ENCODE peak calls at places on chromosomes 3 and 15, in seven cellular contexts. N, Z, B, V, E, Q and T are unnamed samples.

GRCh38 chr15:55289573-55290360 is at the start of gene RAB27A:
- DNase-seq in E (peak; percentile 64), Z (peak; percentile 82), V (peak; percentile 35), B (peak; percentile 77), Q (peak; percentile 16), N (peak; percentile 75), T (peak; percentile 88)

GRCh38 chr3:120344349-120344748 is 4.8 kb downstream of the LRRC58 start:
- DNase-seq in V (no peak), Q (peak; percentile 17), N (peak; percentile 16), B (no peak), E (peak; percentile 52), Z (no peak), T (no peak)

GRCh38 chr3:149581248-149581647 is 76.6 kb downstream of the WWTR1 start:
- DNase-seq in E (no peak), B (no peak), Z (no peak), V (peak; percentile 90), Q (no peak), N (peak; percentile 44), T (no peak)

GRCh38 chr3:141410408-141410807 is 42.1 kb downstream of the ZBTB38 start:
- DNase-seq in Z (no peak), Q (peak; percentile 83), V (no peak), E (no peak), N (peak; percentile 79), B (peak; percentile 78), T (no peak)

GRCh38 chr3:34107669-34108068 is 309.2 kb downstream of the PDCD6IP start:
- DNase-seq in E (no peak), Z (no peak), V (no peak), Q (no peak), B (no peak), N (no peak), T (no peak)

GRCh38 chr3:195236801-195237570 is 34.0 kb downstream of the XXYLT1 start:
- DNase-seq in V (no peak), N (no peak), Z (no peak), E (no peak), Q (no peak), B (no peak), T (no peak)

GRCh38 chr3:190641564-190641963 is 127.7 kb downstream of the IL1RAP start:
- DNase-seq in E (peak; percentile 4), N (no peak), V (no peak), B (no peak), Z (no peak), Q (no peak), T (no peak)

GRCh38 chr3:38084019-38084968 is 45.3 kb downstream of the DLEC1 start:
- DNase-seq in Q (peak; percentile 19), B (peak; percentile 22), V (no peak), Z (no peak), E (peak; percentile 12), N (peak; percentile 33), T (no peak)

GRCh38 chr3:56976666-56977560 is 83.6 kb upstream of the SPATA12 start:
- DNase-seq in B (no peak), Z (no peak), N (peak; percentile 61), V (no peak), Q (peak; percentile 67), E (no peak), T (peak; percentile 46)

GRCh38 chr3:59469948-59470723 is 420.3 kb upstream of the CFAP20DC start:
- DNase-seq in Q (no peak), Z (no peak), N (no peak), B (no peak), E (no peak), V (no peak), T (no peak)

GRCh38 chr15:41498657-41499056 is 5.0 kb downstream of the ITPKA start:
- DNase-seq in E (no peak), N (no peak), Q (no peak), Z (no peak), B (no peak), V (no peak), T (no peak)

GRCh38 chr3:33125840-33126239 is 12.0 kb downstream of the CRTAP start:
- DNase-seq in V (no peak), Q (no peak), E (no peak), B (no peak), N (no peak), Z (no peak), T (no peak)

GRCh38 chr3:7565574-7565973 is 704.7 kb downstream of the GRM7 start:
- DNase-seq in B (no peak), Z (no peak), N (no peak), Q (no peak), V (no peak), E (no peak), T (no peak)

GRCh38 chr3:7567160-7567559 is 706.2 kb downstream of the GRM7 start:
- DNase-seq in B (no peak), Z (no peak), N (no peak), E (no peak), Q (no peak), V (no peak), T (no peak)

GRCh38 chr3:7568526-7569184 is 707.7 kb downstream of the GRM7 start:
- DNase-seq in Q (no peak), N (no peak), V (no peak), Z (no peak), B (no peak), E (no peak), T (no peak)

DNA sequence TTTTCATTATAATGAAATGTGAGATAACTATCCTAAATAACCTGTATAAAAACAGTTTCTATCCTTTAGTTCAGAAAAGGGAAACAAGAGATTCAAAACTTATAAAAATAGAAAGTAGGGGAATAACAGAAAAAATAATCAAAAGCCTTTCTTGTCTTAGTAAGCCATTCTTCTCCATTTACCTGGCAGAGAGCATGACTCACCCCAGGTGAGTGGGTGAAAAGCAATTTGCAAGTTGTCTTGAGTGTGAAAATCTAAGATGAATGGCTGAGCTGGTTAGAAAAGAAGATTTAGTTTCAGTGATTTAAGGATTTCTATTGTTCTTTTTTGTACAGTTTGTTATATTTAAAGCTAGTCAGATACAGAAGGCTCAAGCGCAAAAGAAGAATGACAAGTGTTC is 702.0 kb downstream of the GRM7 start:
- DNase-seq in V (no peak), Q (no peak), E (no peak), Z (no peak), N (no peak), B (no peak), T (no peak)
- H3K4me2 ChIP-seq in V (no peak overlapping the region), Q (no peak overlapping the region), E (no peak overlapping the region), Z (no peak overlapping the region), N (no peak overlapping the region), B (no peak overlapping the region), T (no peak overlapping the region)

DNA sequence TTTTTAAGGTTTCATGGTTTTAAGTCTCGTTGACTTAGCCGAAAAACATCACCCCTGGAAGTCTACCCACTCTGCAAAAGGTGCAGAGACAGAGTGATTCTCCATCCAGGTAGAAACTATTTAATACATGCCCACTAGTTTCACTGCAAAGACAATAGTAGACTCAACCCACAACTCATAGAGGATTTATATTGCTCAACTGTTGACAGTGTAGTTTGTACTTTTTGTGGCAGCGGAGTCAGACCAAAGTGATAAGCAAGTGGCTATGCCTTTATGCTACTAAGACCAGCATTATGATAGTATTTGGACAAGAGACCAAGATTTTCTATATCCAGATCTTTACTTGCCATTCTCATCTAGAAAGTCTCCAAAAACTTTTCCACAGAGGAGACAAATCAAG is 98.8 kb upstream of the ZBTB20 start:
- DNase-seq in V (no peak), E (no peak), N (peak; percentile 14), Q (no peak), Z (no peak), B (no peak), T (no peak)
- H3K4me2 ChIP-seq in V (peak overlapping the region; percentile 6), E (no peak overlapping the region), N (no peak overlapping the region), Q (no peak overlapping the region), Z (no peak overlapping the region), B (peak overlapping the region; percentile 45), T (no peak overlapping the region)

DNA sequence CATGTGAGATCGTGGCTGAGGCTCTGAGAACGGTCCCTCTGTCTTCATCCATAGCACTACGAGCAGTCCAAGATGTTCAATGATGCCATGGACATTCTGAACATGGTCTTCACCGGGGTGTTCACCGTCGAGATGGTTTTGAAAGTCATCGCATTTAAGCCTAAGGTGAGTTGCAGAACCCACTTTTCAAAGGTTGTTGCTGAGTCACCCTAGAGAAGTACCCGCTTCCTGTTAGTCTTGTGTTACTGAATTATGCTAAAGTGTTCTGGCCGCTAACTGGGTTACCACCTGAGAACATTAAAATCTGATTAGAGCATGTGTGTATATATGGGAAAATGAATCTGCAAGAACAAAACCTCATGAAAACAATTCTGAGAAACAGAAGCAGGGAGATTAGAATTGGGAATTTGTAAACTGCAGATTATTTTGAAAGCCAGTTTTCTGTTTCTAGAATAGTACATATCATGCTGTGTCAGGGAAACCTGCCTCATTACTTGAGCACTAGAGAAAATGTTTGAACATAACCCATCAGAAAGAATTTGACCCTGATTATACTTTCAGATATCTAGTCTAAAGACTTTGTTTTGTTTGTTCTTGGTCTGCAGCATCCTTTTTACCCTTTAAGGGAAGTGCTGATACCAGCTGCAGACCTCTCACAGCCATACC is 92.6 kb downstream of the CHDH start:
- DNase-seq in Q (no peak), V (no peak), N (no peak), Z (no peak), E (no peak), B (no peak), T (no peak)
- H3K4me2 ChIP-seq in Q (no peak overlapping the region), V (no peak overlapping the region), N (no peak overlapping the region), Z (no peak overlapping the region), E (no peak overlapping the region), B (no peak overlapping the region), T (no peak overlapping the region)

GRCh38 chr3:76551739-76552138 is 488.2 kb upstream of the ROBO2 start:
- DNase-seq in Q (no peak), V (no peak), Z (no peak), E (no peak), N (no peak), B (no peak), T (no peak)

GRCh38 chr3:76554717-76555116 is 485.2 kb upstream of the ROBO2 start:
- DNase-seq in V (no peak), E (no peak), Z (no peak), N (peak; percentile 58), Q (peak; percentile 65), B (no peak), T (no peak)

GRCh38 chr3:76547674-76548073 is 492.2 kb upstream of the ROBO2 start:
- DNase-seq in Q (no peak), E (no peak), Z (no peak), V (no peak), N (no peak), B (no peak), T (no peak)

GRCh38 chr3:76550522-76551201 is 489.2 kb upstream of the ROBO2 start:
- DNase-seq in Q (no peak), Z (no peak), E (no peak), V (no peak), N (no peak), B (no peak), T (no peak)

DNA sequence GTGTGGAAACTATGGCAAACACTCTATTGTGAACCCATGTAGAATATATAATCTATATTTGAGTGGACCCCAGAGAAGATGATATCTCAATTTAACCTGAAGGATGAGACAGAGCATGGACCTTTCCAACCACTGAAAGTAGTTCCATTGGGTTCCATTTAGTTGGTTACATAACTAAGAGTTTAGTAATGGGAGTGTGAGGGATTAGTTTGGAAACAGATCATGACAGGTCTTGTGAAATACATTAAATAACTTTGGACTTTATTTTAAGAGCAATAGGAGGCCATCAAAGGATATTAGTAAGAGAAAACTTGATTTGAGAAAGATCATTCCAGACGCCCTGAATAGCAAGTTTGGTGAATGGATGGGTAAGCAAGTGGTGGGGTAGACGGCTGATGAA is 487.2 kb upstream of the ROBO2 start:
- DNase-seq in V (no peak), N (no peak), B (no peak), Z (no peak), E (no peak), Q (peak; percentile 40), T (no peak)
- H3K4me2 ChIP-seq in V (no peak overlapping the region), N (no peak overlapping the region), B (no peak overlapping the region), Z (no peak overlapping the region), E (no peak overlapping the region), Q (no peak overlapping the region), T (no peak overlapping the region)